ENCODE peak calls at places on chromosomes 11 and 22, in five cellular contexts. F is colonic mucosa, K is cardiac muscle cell, H is brain microvascular endothelial cell, B is fibroblast of the aortic adventitia. R is an unnamed sample.

GRCh38 chr11:68809506-68809905 is 32.2 kb downstream of the CPT1A start:
- DNase-seq in F (no peak), K (no peak), H (no peak), B (no peak), R (no peak)

GRCh38 chr11:129620705-129621104 is 194.9 kb upstream of the TMEM45B start:
- DNase-seq in F (no peak), K (no peak), H (no peak), B (peak), R (no peak)

GRCh38 chr11:61683961-61684869 is 4.0 kb downstream of the DAGLA start:
- DNase-seq in F (no peak), K (no peak), H (no peak), B (peak), R (no peak)

GRCh38 chr22:49705631-49706352 is 121.9 kb downstream of the BRD1 start:
- DNase-seq in F (no peak), K (no peak), H (no peak), B (no peak), R (no peak)

GRCh38 chr11:20038364-20038893 is 121.8 kb downstream of the DBX1 start:
- DNase-seq in F (no peak), K (no peak), H (no peak), B (no peak), R (no peak)

GRCh38 chr11:14764899-14765527 is 121.4 kb downstream of the PDE3B start:
- DNase-seq in F (no peak), K (no peak), H (peak), B (peak), R (peak)

GRCh38 chr11:129375731-129376657 is at the start of gene BARX2:
- DNase-seq in F (peak), K (peak), H (peak), B (peak), R (peak)

GRCh38 chr11:35943761-35944502 is at the start of gene LDLRAD3:
- DNase-seq in F (peak), K (peak), H (peak), B (peak), R (peak)

GRCh38 chr22:25447067-25447688 is 117.3 kb upstream of the GRK3 start:
- DNase-seq in F (no peak), K (no peak), H (no peak), B (peak), R (no peak)

GRCh38 chr11:82718307-82718706 is 15.4 kb downstream of the FAM181B start:
- DNase-seq in F (no peak), K (peak), H (peak), B (peak), R (peak)

GRCh38 chr22:24435861-24436351 is 8.5 kb downstream of the ADORA2A start:
- DNase-seq in F (no peak), K (no peak), H (peak), B (peak), R (peak)

GRCh38 chr11:71940561-71941219 is 11.8 kb downstream of the RNF121 start:
- DNase-seq in F (no peak), K (no peak), H (no peak), B (no peak), R (no peak)

GRCh38 chr11:122140535-122140934 is 24.5 kb upstream of the BLID start:
- DNase-seq in F (no peak), K (no peak), H (peak), B (peak), R (peak)

GRCh38 chr11:16815047-16815767 is 76.8 kb downstream of the C11orf58 start:
- DNase-seq in F (peak), K (no peak), H (no peak), B (peak), R (peak)

GRCh38 chr22:23862103-23862502 is 4.4 kb downstream of the SLC2A11 start:
- DNase-seq in F (no peak), K (peak), H (peak), B (peak), R (peak)

DNA sequence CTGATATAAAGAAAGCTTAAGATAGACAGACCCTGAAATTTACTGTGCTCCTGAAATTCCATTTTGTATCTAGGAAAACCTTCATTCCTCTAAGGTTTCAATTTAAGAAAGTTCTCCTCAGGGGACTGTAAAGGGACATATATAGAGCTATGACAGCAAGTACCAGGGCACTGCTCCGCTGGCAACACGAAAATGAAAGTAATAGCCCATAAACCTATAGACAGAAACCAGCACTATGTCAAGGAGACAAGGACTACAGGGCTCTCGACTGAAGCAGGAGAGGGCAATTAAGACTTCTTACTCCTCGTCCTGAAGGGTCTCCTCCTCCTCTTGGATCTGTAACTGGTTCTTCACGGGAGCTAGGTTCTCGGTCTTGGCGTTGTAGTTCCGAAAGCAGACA is 6.9 kb downstream of the FEZ1 start:
- DNase-seq in F (no peak), K (no peak), H (no peak), B (no peak), R (no peak)
- H3K4me3 ChIP-seq in F (no peak), K (no peak), H (no peak), B (no peak), R (no peak)

GRCh38 chr22:19910180-19910744 is 31.3 kb upstream of the COMT start:
- DNase-seq in F (no peak), K (no peak), H (no peak), B (no peak), R (no peak)
- TF ChIP-seq CTCF in F (no peak), K (no peak), H (no peak), B (no peak), R (no peak)

GRCh38 chr11:65431452-65432132 is 9.0 kb downstream of the NEAT1 start:
- DNase-seq in F (no peak), K (no peak), H (no peak), B (peak), R (peak)

GRCh38 chr11:65429069-65429681 is 6.6 kb downstream of the NEAT1 start:
- DNase-seq in F (peak), K (no peak), H (peak), B (peak), R (peak)

GRCh38 chr11:65430406-65431217 is 8.0 kb downstream of the NEAT1 start:
- DNase-seq in F (no peak), K (no peak), H (peak), B (peak), R (peak)

GRCh38 chr11:65428578-65429068 is 6.0 kb downstream of the NEAT1 start:
- DNase-seq in F (peak), K (no peak), H (no peak), B (peak), R (no peak)

DNA sequence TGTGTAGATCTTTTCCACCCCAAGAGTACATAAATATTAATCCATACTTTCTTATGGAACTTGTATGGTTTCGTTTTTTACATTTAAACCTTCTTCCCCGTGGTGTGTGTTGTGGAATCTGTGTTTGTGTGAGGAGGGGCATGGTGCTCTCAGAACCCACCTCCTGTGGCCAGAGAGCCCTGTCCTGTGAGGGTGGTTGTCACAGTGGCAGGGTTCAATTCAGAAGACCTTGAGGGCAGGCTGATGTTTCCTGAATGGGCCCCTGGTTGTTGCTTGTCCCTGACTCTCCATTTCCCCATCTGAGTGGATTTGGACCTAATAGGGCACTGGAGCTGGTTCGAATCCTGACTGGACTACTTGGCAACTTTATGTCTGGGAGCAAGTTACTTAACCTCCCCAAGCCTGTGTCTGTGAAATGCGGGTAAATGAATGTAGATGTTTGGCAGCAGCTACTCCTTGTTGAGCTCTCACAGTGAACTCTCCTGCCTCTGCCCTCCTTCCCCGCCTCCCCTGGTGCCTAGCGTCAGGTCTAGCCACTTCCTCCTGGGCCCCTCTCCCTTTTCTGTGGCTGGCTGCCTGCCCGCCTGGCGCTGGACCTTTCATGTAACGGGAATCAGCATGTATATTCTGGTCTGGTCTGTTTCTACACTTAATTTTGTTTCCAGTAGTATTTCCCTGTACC is 7.3 kb downstream of the NEAT1 start:
- DNase-seq in F (peak), K (no peak), H (peak), B (peak), R (peak)
- H3K4me3 ChIP-seq in F (no peak), K (no peak), H (peak), B (peak), R (peak)

DNA sequence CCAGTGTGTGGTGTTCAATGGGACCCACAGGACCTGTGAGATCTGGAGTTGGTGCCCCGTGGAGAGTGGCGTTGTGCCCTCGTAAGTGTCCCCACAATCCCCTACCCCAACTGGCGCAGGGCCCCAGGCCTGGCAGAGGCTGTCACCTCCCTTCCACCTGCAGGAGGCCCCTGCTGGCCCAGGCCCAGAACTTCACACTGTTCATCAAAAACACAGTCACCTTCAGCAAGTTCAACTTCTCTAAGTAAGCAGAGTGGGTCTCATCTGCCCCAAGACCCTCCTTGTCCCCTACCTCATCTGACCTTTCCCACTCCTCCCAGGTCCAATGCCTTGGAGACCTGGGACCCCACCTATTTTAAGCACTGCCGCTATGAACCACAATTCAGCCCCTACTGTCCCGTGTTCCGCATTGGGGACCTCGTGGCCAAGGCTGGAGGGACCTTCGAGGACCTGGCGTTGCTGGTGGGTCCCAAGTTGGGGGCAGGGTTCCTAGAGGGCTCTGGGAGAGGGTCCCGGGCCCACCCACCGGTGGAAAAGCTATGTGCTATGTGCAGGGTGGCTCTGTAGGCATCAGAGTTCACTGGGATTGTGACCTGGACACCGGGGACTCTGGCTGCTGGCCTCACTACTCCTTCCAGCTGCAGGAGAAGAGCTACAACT is 8.1 kb downstream of the P2RX6 start:
- DNase-seq in F (no peak), K (no peak), H (no peak), B (no peak), R (no peak)
- TF ChIP-seq CTCF in F (no peak), K (no peak), H (peak), B (no peak), R (no peak)

GRCh38 chr11:66219846-66220565 is 48.4 kb upstream of the RAB1B start:
- DNase-seq in F (no peak), K (no peak), H (no peak), B (no peak), R (no peak)

GRCh38 chr11:66222358-66223149 is 45.9 kb upstream of the RAB1B start:
- DNase-seq in F (peak), K (peak), H (peak), B (peak), R (peak)

GRCh38 chr11:66220566-66220935 is 47.9 kb upstream of the RAB1B start:
- DNase-seq in F (no peak), K (no peak), H (no peak), B (no peak), R (no peak)

GRCh38 chr11:66221726-66222236 is 46.7 kb upstream of the RAB1B start:
- DNase-seq in F (no peak), K (no peak), H (no peak), B (no peak), R (no peak)

DNA sequence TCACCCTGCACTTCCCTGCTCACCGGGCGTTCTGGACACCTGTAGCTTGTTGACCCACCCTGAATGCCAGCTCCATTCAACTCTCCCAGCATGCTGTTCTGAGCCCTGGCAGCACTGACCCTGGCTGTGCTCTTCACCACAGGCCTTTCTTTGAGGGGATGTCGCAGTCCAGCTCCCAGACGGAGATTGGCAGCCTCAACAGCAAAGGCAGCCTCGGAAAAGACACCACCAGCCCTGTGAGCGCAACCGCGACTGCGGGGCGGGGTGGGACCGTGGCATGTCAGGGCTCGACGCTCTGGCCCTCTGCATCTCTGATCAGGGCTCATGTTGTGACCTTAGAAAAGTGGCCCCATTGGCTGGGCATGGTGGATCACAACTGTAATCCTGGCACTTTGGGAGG is 47.4 kb upstream of the RAB1B start:
- DNase-seq in F (no peak), K (no peak), H (no peak), B (no peak), R (no peak)
- H3K4me3 ChIP-seq in F (no peak), K (no peak), H (no peak), B (no peak), R (no peak)

GRCh38 chr11:75780888-75781287 is 12.3 kb downstream of the DGAT2 start:
- DNase-seq in F (no peak), K (no peak), H (no peak), B (no peak), R (no peak)
- TF ChIP-seq CTCF in F (no peak), K (no peak), H (no peak), B (no peak), R (no peak)

R was measured in fibroblast of pulmonary artery.